ENCODE peak calls at places on chromosomes 2 and 18, in four cellular contexts. L is effector memory CD4-positive, alpha-beta T cell; H is ascending aorta; Q is upper lobe of left lung. S is an unnamed sample. For H3K36me3, the result is how much of the 10 kb centered on the place peaks cover.

GRCh38 chr18:7646174-7646886 is 79.2 kb downstream of the PTPRM start:
- DNase-seq in L (no peak), H (no peak), Q (no peak), S (no peak)

GRCh38 chr2:101106453-101107181 is 44.6 kb downstream of the TBC1D8 start:
- DNase-seq in L (no peak), H (no peak), Q (no peak), S (no peak)

GRCh38 chr18:48815581-48816324 is 135.0 kb downstream of the SMAD7 start:
- DNase-seq in L (peak), H (no peak), Q (no peak), S (no peak)

GRCh38 chr18:11747731-11748130 is 58.7 kb downstream of the GNAL start:
- DNase-seq in L (no peak), H (no peak), Q (peak), S (no peak)

GRCh38 chr2:211611061-211611518 is 927.5 kb downstream of the ERBB4 start:
- DNase-seq in L (peak), H (no peak), Q (no peak), S (no peak)

GRCh38 chr2:128369626-128370467 is 51.2 kb upstream of the HS6ST1 start:
- DNase-seq in L (no peak), H (no peak), Q (no peak), S (no peak)

GRCh38 chr2:130874512-130874911 is 37.8 kb downstream of the ARHGEF4 start:
- DNase-seq in L (no peak), H (no peak), Q (no peak), S (no peak)

GRCh38 chr18:33851546-33852078 is 273.6 kb downstream of the ASXL3 start:
- DNase-seq in L (no peak), H (no peak), Q (no peak), S (no peak)

GRCh38 chr18:23317975-23318675 is 135.0 kb upstream of the RIOK3 start:
- DNase-seq in L (no peak), H (no peak), Q (no peak), S (no peak)

GRCh38 chr2:238456966-238457926 is 30.5 kb downstream of the ASB1 start:
- DNase-seq in L (no peak), H (no peak), Q (no peak), S (no peak)

GRCh38 chr2:211451642-211452041 is 895.2 kb downstream of the CPS1 start:
- DNase-seq in L (no peak), H (no peak), Q (no peak), S (no peak)

GRCh38 chr18:80249217-80250093 is 2.1 kb upstream of the PARD6G start:
- DNase-seq in L (no peak), H (no peak), Q (no peak), S (no peak)

GRCh38 chr2:113707106-113707505 is 49.3 kb downstream of the SLC35F5 start:
- DNase-seq in L (no peak), H (no peak), Q (no peak), S (no peak)

GRCh38 chr2:143475131-143475784 is 346.0 kb downstream of the ARHGAP15 start:
- DNase-seq in L (no peak), H (no peak), Q (no peak), S (no peak)

GRCh38 chr2:209331291-209331844 is 92.5 kb upstream of the MAP2 start:
- DNase-seq in L (no peak), H (no peak), Q (no peak), S (no peak)

GRCh38 chr2:85996591-85996990 is 107.8 kb upstream of the ST3GAL5 start:
- DNase-seq in L (no peak), H (no peak), Q (no peak), S (no peak)

GRCh38 chr2:101559576-101559975 is 84.7 kb upstream of the RFX8 start:
- DNase-seq in L (no peak), H (peak), Q (no peak), S (no peak)

GRCh38 chr2:240811346-240812300 is 8.4 kb downstream of the KIF1A start:
- DNase-seq in L (no peak), H (no peak), Q (peak), S (no peak)

GRCh38 chr18:58484989-58485962 is 143.6 kb downstream of the ALPK2 start:
- DNase-seq in L (no peak), H (no peak), Q (no peak), S (no peak)

GRCh38 chr18:3211236-3211992 is 8.4 kb downstream of the MYOM1 start:
- DNase-seq in L (no peak), H (no peak), Q (no peak), S (no peak)
- H3K36me3 ChIP-seq in L (under half), H (under half), Q (under half), S (under half)

DNA sequence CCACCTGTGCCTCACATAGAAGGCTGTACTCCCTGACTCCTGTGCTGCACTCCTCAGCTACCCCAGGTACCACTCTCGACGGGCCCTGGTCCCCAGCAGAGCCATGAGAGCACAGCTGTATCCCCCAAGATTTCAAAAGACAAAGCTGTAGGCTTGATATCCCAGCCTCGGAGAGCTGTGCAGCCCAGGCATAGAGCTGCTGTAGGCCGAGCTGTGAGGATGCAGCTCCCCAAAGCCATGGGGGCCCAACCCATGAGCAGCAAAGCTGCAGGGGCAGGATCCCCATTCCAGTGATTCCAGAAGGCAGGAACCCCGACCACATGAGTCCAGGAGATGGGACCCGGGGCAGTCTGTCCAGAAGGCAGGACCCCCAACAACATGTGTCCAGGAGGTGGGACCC is 123.8 kb upstream of the CBLN2 start:
- DNase-seq in L (no peak), H (no peak), Q (peak), S (no peak)
- H3K27ac ChIP-seq in L (no peak), H (no peak), Q (no peak), S (no peak)

DNA sequence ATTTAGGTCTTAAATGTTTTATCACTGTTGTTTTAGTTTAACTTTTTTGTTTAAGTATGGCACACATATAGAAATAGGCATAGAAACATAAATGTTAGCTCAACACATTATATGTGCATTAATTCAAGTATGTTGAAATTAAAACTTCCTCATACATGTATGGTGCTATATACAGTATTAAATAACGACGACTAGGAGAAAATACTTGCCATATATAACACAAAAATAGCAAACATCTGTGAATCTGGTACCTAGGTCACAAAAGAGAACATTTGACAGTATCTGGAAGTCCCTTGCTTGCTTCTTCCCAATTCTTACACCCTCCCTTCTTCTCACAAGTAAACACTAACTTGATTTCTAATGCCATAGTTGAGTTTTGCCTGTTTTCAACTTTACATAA is 38.4 kb downstream of the ZNF638 start:
- DNase-seq in L (no peak), H (no peak), Q (no peak), S (no peak)
- H3K36me3 ChIP-seq in L (under half), H (half or more), Q (under half), S (half or more)

DNA sequence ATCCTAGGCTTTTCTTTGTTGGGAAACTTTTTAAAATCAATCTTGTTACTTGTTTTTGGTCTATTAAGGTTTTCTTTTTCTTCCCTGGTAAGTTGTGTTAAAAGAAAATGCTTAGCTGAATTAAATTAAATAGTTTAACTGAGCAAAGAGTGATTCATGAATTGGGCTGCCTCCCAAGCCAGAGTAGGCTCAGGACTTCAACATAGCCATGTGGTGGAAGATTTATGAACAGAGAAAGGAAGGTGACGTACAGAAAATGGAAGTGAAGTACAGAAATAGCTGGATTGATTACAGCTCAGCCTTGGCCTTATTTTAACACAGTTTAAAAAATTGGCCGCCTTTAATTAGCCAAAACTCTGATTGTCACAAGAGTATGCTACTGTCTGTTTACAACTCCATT is 27.9 kb upstream of the GALNT5 start:
- DNase-seq in L (no peak), H (no peak), Q (no peak), S (no peak)
- H3K27ac ChIP-seq in L (no peak), H (no peak), Q (no peak), S (peak)

GRCh38 chr18:13700153-13700552 is 26.2 kb downstream of the FAM210A start:
- DNase-seq in L (no peak), H (no peak), Q (no peak), S (no peak)
- H3K36me3 ChIP-seq in L (under half), H (under half), Q (under half), S (under half)